ENCODE peak calls at places on chromosome X, in eight cellular contexts. One of them, this sample, is unnamed.

GRCh38 chrX:2500681-2501151 is at the start of the genes DHRSX and ZBED1:
- DNase-seq in dorsolateral prefrontal cortex: no peak
- DNase-seq in caudate nucleus: no peak
- DNase-seq in RWPE1: peak; percentile 27
- DNase-seq in CD4-positive, alpha-beta T cell: peak; percentile 62
- DNase-seq in cardiac muscle cell: peak; percentile 47
- DNase-seq in psoas muscle: peak; percentile 66
- DNase-seq in substantia nigra: no peak
- DNase-seq in this sample: no peak

GRCh38 chrX:95626748-95627147 is 1057.9 kb upstream of the DIAPH2 start:
- DNase-seq in psoas muscle: no peak
- DNase-seq in cardiac muscle cell: no peak
- DNase-seq in caudate nucleus: no peak
- DNase-seq in substantia nigra: no peak
- DNase-seq in RWPE1: no peak
- DNase-seq in dorsolateral prefrontal cortex: no peak
- DNase-seq in CD4-positive, alpha-beta T cell: no peak
- DNase-seq in this sample: no peak

GRCh38 chrX:138775501-138775900 is 64.0 kb upstream of the FGF13 start:
- DNase-seq in dorsolateral prefrontal cortex: no peak
- DNase-seq in psoas muscle: no peak
- DNase-seq in CD4-positive, alpha-beta T cell: no peak
- DNase-seq in caudate nucleus: no peak
- DNase-seq in substantia nigra: no peak
- DNase-seq in RWPE1: peak; percentile 7
- DNase-seq in cardiac muscle cell: peak; percentile 29
- DNase-seq in this sample: no peak

GRCh38 chrX:139304471-139304870 is 226.1 kb upstream of the F9 start:
- DNase-seq in psoas muscle: no peak
- DNase-seq in substantia nigra: no peak
- DNase-seq in dorsolateral prefrontal cortex: no peak
- DNase-seq in cardiac muscle cell: no peak
- DNase-seq in RWPE1: no peak
- DNase-seq in caudate nucleus: no peak
- DNase-seq in CD4-positive, alpha-beta T cell: no peak
- DNase-seq in this sample: no peak

GRCh38 chrX:24720036-24720435 is 26.3 kb downstream of the POLA1 start:
- DNase-seq in caudate nucleus: no peak
- DNase-seq in cardiac muscle cell: no peak
- DNase-seq in substantia nigra: no peak
- DNase-seq in psoas muscle: no peak
- DNase-seq in dorsolateral prefrontal cortex: no peak
- DNase-seq in CD4-positive, alpha-beta T cell: no peak
- DNase-seq in RWPE1: no peak
- DNase-seq in this sample: no peak

GRCh38 chrX:20547649-20548051 is 280.9 kb upstream of the RPS6KA3 start:
- DNase-seq in psoas muscle: no peak
- DNase-seq in RWPE1: no peak
- DNase-seq in cardiac muscle cell: peak; percentile 58
- DNase-seq in caudate nucleus: no peak
- DNase-seq in dorsolateral prefrontal cortex: no peak
- DNase-seq in CD4-positive, alpha-beta T cell: no peak
- DNase-seq in substantia nigra: no peak
- DNase-seq in this sample: no peak

GRCh38 chrX:30816079-30816478 is 73.0 kb downstream of the TAB3 start:
- DNase-seq in CD4-positive, alpha-beta T cell: no peak
- DNase-seq in dorsolateral prefrontal cortex: no peak
- DNase-seq in psoas muscle: no peak
- DNase-seq in RWPE1: no peak
- DNase-seq in caudate nucleus: no peak
- DNase-seq in substantia nigra: no peak
- DNase-seq in cardiac muscle cell: no peak
- DNase-seq in this sample: no peak

GRCh38 chrX:147376601-147377387 is 534.9 kb upstream of the FMR1 start:
- DNase-seq in cardiac muscle cell: no peak
- DNase-seq in RWPE1: no peak
- DNase-seq in caudate nucleus: no peak
- DNase-seq in psoas muscle: peak; percentile 34
- DNase-seq in dorsolateral prefrontal cortex: no peak
- DNase-seq in CD4-positive, alpha-beta T cell: no peak
- DNase-seq in substantia nigra: no peak
- DNase-seq in this sample: no peak

GRCh38 chrX:50169717-50170116 is 31.1 kb downstream of the AKAP4 start:
- DNase-seq in caudate nucleus: no peak
- DNase-seq in substantia nigra: no peak
- DNase-seq in CD4-positive, alpha-beta T cell: no peak
- DNase-seq in RWPE1: no peak
- DNase-seq in dorsolateral prefrontal cortex: no peak
- DNase-seq in cardiac muscle cell: no peak
- DNase-seq in psoas muscle: no peak
- DNase-seq in this sample: no peak

GRCh38 chrX:80876877-80877276 is 67.2 kb upstream of the BRWD3 start:
- DNase-seq in psoas muscle: no peak
- DNase-seq in cardiac muscle cell: peak; percentile 51
- DNase-seq in CD4-positive, alpha-beta T cell: no peak
- DNase-seq in substantia nigra: no peak
- DNase-seq in dorsolateral prefrontal cortex: no peak
- DNase-seq in RWPE1: peak; percentile 0
- DNase-seq in caudate nucleus: no peak
- DNase-seq in this sample: no peak

GRCh38 chrX:3697701-3698279 is 15.7 kb downstream of the PRKX start:
- DNase-seq in CD4-positive, alpha-beta T cell: no peak
- DNase-seq in RWPE1: no peak
- DNase-seq in cardiac muscle cell: peak; percentile 52
- DNase-seq in dorsolateral prefrontal cortex: no peak
- DNase-seq in caudate nucleus: no peak
- DNase-seq in psoas muscle: no peak
- DNase-seq in substantia nigra: peak; percentile 29
- DNase-seq in this sample: no peak

GRCh38 chrX:3697220-3697684 is 16.2 kb downstream of the PRKX start:
- DNase-seq in psoas muscle: no peak
- DNase-seq in cardiac muscle cell: no peak
- DNase-seq in caudate nucleus: no peak
- DNase-seq in RWPE1: no peak
- DNase-seq in dorsolateral prefrontal cortex: no peak
- DNase-seq in CD4-positive, alpha-beta T cell: no peak
- DNase-seq in substantia nigra: no peak
- DNase-seq in this sample: no peak

GRCh38 chrX:3699841-3700381 is 13.5 kb downstream of the PRKX start:
- DNase-seq in dorsolateral prefrontal cortex: no peak
- DNase-seq in substantia nigra: no peak
- DNase-seq in RWPE1: no peak
- DNase-seq in cardiac muscle cell: peak; percentile 27
- DNase-seq in CD4-positive, alpha-beta T cell: no peak
- DNase-seq in caudate nucleus: no peak
- DNase-seq in psoas muscle: no peak
- DNase-seq in this sample: no peak
- H3K27ac ChIP-seq in dorsolateral prefrontal cortex: peak overlapping the region; percentile 67
- H3K27ac ChIP-seq in substantia nigra: peak overlapping the region; percentile 76
- H3K27ac ChIP-seq in RWPE1: no peak overlapping the region
- H3K27ac ChIP-seq in cardiac muscle cell: no peak overlapping the region
- H3K27ac ChIP-seq in CD4-positive, alpha-beta T cell: peak overlapping the region; percentile 69
- H3K27ac ChIP-seq in caudate nucleus: peak overlapping the region; percentile 87
- H3K27ac ChIP-seq in psoas muscle: peak overlapping the region; percentile 39
- H3K27ac ChIP-seq in this sample: no peak overlapping the region

GRCh38 chrX:133913658-133914388 is 71.6 kb downstream of the GPC3 start:
- DNase-seq in substantia nigra: no peak
- DNase-seq in cardiac muscle cell: no peak
- DNase-seq in psoas muscle: no peak
- DNase-seq in RWPE1: no peak
- DNase-seq in CD4-positive, alpha-beta T cell: no peak
- DNase-seq in caudate nucleus: no peak
- DNase-seq in dorsolateral prefrontal cortex: no peak
- DNase-seq in this sample: no peak

GRCh38 chrX:133909888-133910287 is 75.5 kb downstream of the GPC3 start:
- DNase-seq in substantia nigra: no peak
- DNase-seq in CD4-positive, alpha-beta T cell: no peak
- DNase-seq in caudate nucleus: no peak
- DNase-seq in psoas muscle: no peak
- DNase-seq in dorsolateral prefrontal cortex: no peak
- DNase-seq in cardiac muscle cell: no peak
- DNase-seq in RWPE1: no peak
- DNase-seq in this sample: no peak

GRCh38 chrX:133910539-133910938 is 74.9 kb downstream of the GPC3 start:
- DNase-seq in psoas muscle: no peak
- DNase-seq in RWPE1: no peak
- DNase-seq in dorsolateral prefrontal cortex: no peak
- DNase-seq in CD4-positive, alpha-beta T cell: no peak
- DNase-seq in caudate nucleus: no peak
- DNase-seq in substantia nigra: no peak
- DNase-seq in cardiac muscle cell: no peak
- DNase-seq in this sample: no peak

GRCh38 chrX:133911816-133912495 is 73.4 kb downstream of the GPC3 start:
- DNase-seq in substantia nigra: no peak
- DNase-seq in CD4-positive, alpha-beta T cell: no peak
- DNase-seq in cardiac muscle cell: no peak
- DNase-seq in dorsolateral prefrontal cortex: no peak
- DNase-seq in caudate nucleus: no peak
- DNase-seq in RWPE1: no peak
- DNase-seq in psoas muscle: no peak
- DNase-seq in this sample: no peak

DNA sequence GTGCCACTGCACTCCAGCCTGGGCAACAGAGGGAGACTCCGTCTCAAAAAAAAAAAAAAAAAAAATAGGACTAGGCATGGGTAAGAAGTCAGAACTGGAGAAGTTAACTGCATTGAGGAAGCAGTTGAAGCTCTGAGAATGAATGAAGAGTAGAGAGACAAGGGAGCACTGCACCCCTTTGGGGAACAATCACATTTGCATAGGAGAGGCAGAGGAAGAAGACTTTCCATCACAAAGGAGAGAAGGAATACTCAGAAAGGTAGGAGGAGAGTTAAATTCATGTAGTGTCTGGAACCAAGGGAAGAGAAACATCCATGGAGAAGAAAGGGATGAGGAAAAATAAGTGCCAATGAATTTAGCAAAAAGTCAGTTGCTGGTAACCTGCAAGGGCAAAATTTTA is 72.4 kb downstream of the GPC3 start:
- DNase-seq in substantia nigra: no peak
- DNase-seq in psoas muscle: no peak
- DNase-seq in RWPE1: no peak
- DNase-seq in caudate nucleus: no peak
- DNase-seq in dorsolateral prefrontal cortex: no peak
- DNase-seq in CD4-positive, alpha-beta T cell: no peak
- DNase-seq in cardiac muscle cell: no peak
- DNase-seq in this sample: no peak
- H3K27ac ChIP-seq in substantia nigra: no peak overlapping the region
- H3K27ac ChIP-seq in psoas muscle: no peak overlapping the region
- H3K27ac ChIP-seq in RWPE1: no peak overlapping the region
- H3K27ac ChIP-seq in caudate nucleus: no peak overlapping the region
- H3K27ac ChIP-seq in dorsolateral prefrontal cortex: no peak overlapping the region
- H3K27ac ChIP-seq in CD4-positive, alpha-beta T cell: no peak overlapping the region
- H3K27ac ChIP-seq in cardiac muscle cell: peak overlapping the region; percentile 74
- H3K27ac ChIP-seq in this sample: no peak overlapping the region

GRCh38 chrX:48939417-48940228 is 17.8 kb downstream of the OTUD5 start:
- DNase-seq in caudate nucleus: no peak
- DNase-seq in CD4-positive, alpha-beta T cell: no peak
- DNase-seq in cardiac muscle cell: no peak
- DNase-seq in substantia nigra: no peak
- DNase-seq in dorsolateral prefrontal cortex: no peak
- DNase-seq in psoas muscle: no peak
- DNase-seq in RWPE1: no peak
- DNase-seq in this sample: no peak

GRCh38 chrX:48934581-48935331 is 15.9 kb upstream of the PIM2 start:
- DNase-seq in caudate nucleus: no peak
- DNase-seq in RWPE1: no peak
- DNase-seq in substantia nigra: no peak
- DNase-seq in CD4-positive, alpha-beta T cell: no peak
- DNase-seq in dorsolateral prefrontal cortex: no peak
- DNase-seq in cardiac muscle cell: no peak
- DNase-seq in psoas muscle: no peak
- DNase-seq in this sample: no peak

GRCh38 chrX:48936429-48937064 is 17.7 kb upstream of the PIM2 start:
- DNase-seq in dorsolateral prefrontal cortex: no peak
- DNase-seq in psoas muscle: no peak
- DNase-seq in RWPE1: no peak
- DNase-seq in substantia nigra: no peak
- DNase-seq in cardiac muscle cell: no peak
- DNase-seq in CD4-positive, alpha-beta T cell: no peak
- DNase-seq in caudate nucleus: no peak
- DNase-seq in this sample: no peak

GRCh38 chrX:48938721-48939416 is 18.5 kb downstream of the OTUD5 start:
- DNase-seq in RWPE1: no peak
- DNase-seq in cardiac muscle cell: no peak
- DNase-seq in substantia nigra: no peak
- DNase-seq in psoas muscle: no peak
- DNase-seq in CD4-positive, alpha-beta T cell: peak; percentile 68
- DNase-seq in caudate nucleus: no peak
- DNase-seq in dorsolateral prefrontal cortex: no peak
- DNase-seq in this sample: no peak

GRCh38 chrX:48937065-48937907 is 18.5 kb upstream of the PIM2 start:
- DNase-seq in CD4-positive, alpha-beta T cell: peak; percentile 88
- DNase-seq in RWPE1: no peak
- DNase-seq in dorsolateral prefrontal cortex: peak; percentile 32
- DNase-seq in caudate nucleus: no peak
- DNase-seq in substantia nigra: no peak
- DNase-seq in psoas muscle: peak; percentile 68
- DNase-seq in cardiac muscle cell: peak; percentile 34
- DNase-seq in this sample: no peak
- H3K27ac ChIP-seq in CD4-positive, alpha-beta T cell: peak overlapping the region; percentile 92
- H3K27ac ChIP-seq in RWPE1: no peak overlapping the region
- H3K27ac ChIP-seq in dorsolateral prefrontal cortex: no peak overlapping the region
- H3K27ac ChIP-seq in caudate nucleus: peak overlapping the region; percentile 11
- H3K27ac ChIP-seq in substantia nigra: no peak overlapping the region
- H3K27ac ChIP-seq in psoas muscle: no peak overlapping the region
- H3K27ac ChIP-seq in cardiac muscle cell: peak overlapping the region; percentile 84
- H3K27ac ChIP-seq in this sample: no peak overlapping the region

DNA sequence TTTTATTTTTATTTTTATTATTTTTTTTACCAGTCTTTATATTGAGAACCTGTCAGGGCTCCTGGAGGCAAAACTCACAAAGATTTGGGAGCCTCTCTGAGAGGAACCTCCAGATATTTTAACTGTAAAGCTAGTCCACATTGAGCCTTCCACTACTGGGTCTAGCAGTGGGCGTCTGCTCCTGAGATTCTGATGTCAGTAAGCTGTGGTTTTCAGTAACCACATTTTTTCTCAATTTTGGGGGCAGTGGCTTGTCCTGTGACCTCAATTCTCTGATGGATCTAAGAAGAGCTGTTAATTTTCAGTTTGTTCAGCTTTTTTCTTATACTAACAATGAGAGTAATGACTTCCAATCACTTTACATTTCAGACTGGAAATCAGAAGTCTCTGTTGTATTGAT is 23.6 kb upstream of the GPRASP1 start:
- DNase-seq in RWPE1: no peak
- DNase-seq in caudate nucleus: no peak
- DNase-seq in dorsolateral prefrontal cortex: no peak
- DNase-seq in substantia nigra: no peak
- DNase-seq in CD4-positive, alpha-beta T cell: no peak
- DNase-seq in cardiac muscle cell: no peak
- DNase-seq in psoas muscle: no peak
- DNase-seq in this sample: no peak
- H3K27ac ChIP-seq in RWPE1: no peak overlapping the region
- H3K27ac ChIP-seq in caudate nucleus: no peak overlapping the region
- H3K27ac ChIP-seq in dorsolateral prefrontal cortex: no peak overlapping the region
- H3K27ac ChIP-seq in substantia nigra: no peak overlapping the region
- H3K27ac ChIP-seq in CD4-positive, alpha-beta T cell: no peak overlapping the region
- H3K27ac ChIP-seq in cardiac muscle cell: no peak overlapping the region
- H3K27ac ChIP-seq in psoas muscle: no peak overlapping the region
- H3K27ac ChIP-seq in this sample: no peak overlapping the region

GRCh38 chrX:36573720-36574119 is 434.4 kb upstream of the FAM47C start:
- DNase-seq in substantia nigra: no peak
- DNase-seq in caudate nucleus: no peak
- DNase-seq in CD4-positive, alpha-beta T cell: no peak
- DNase-seq in RWPE1: no peak
- DNase-seq in cardiac muscle cell: no peak
- DNase-seq in dorsolateral prefrontal cortex: no peak
- DNase-seq in psoas muscle: no peak
- DNase-seq in this sample: no peak
- H3K27ac ChIP-seq in substantia nigra: no peak overlapping the region
- H3K27ac ChIP-seq in caudate nucleus: no peak overlapping the region
- H3K27ac ChIP-seq in CD4-positive, alpha-beta T cell: no peak overlapping the region
- H3K27ac ChIP-seq in RWPE1: no peak overlapping the region
- H3K27ac ChIP-seq in cardiac muscle cell: no peak overlapping the region
- H3K27ac ChIP-seq in dorsolateral prefrontal cortex: no peak overlapping the region
- H3K27ac ChIP-seq in psoas muscle: no peak overlapping the region
- H3K27ac ChIP-seq in this sample: no peak overlapping the region

This sample was measured in epithelial cell of prostate.